ENCODE peak calls at places on chromosomes 6 and 20, in four cellular contexts. N, M, W and Z are unnamed samples.

GRCh38 chr6:38715016-38715809 is at the start of gene DNAH8:
- DNase-seq in N (no peak), M (no peak), W (no peak), Z (no peak)

GRCh38 chr6:81906709-81907204 is 154.3 kb upstream of the TENT5A start:
- DNase-seq in N (no peak), M (peak), W (no peak), Z (no peak)

GRCh38 chr6:66605971-66606370 is 898.9 kb upstream of the EYS start:
- DNase-seq in N (no peak), M (no peak), W (no peak), Z (no peak)

GRCh38 chr20:50735813-50736212 is 4.4 kb downstream of the PARD6B start:
- DNase-seq in N (no peak), M (no peak), W (peak), Z (no peak)

GRCh38 chr6:98944598-98945011 is 3.1 kb downstream of the FBXL4 start:
- DNase-seq in N (peak), M (no peak), W (peak), Z (peak)

GRCh38 chr6:105192707-105193465 is 13.1 kb upstream of the POPDC3 start:
- DNase-seq in N (no peak), M (no peak), W (no peak), Z (no peak)

GRCh38 chr6:148221580-148221979 is 121.1 kb upstream of the SASH1 start:
- DNase-seq in N (no peak), M (no peak), W (no peak), Z (no peak)

GRCh38 chr6:62371840-62372239 is 85.8 kb upstream of the KHDRBS2 start:
- DNase-seq in N (no peak), M (no peak), W (no peak), Z (no peak)

GRCh38 chr6:125114248-125114858 is 39.2 kb upstream of the TPD52L1 start:
- DNase-seq in N (peak), M (no peak), W (peak), Z (peak)

GRCh38 chr6:26485401-26485800 is 14.7 kb upstream of the BTN1A1 start:
- DNase-seq in N (no peak), M (no peak), W (no peak), Z (no peak)

GRCh38 chr6:19838442-19839236 is 1.5 kb downstream of the ID4 start:
- DNase-seq in N (no peak), M (no peak), W (peak), Z (peak)

GRCh38 chr6:130697661-130698535 is 129.3 kb upstream of the SMLR1 start:
- DNase-seq in N (peak), M (peak), W (peak), Z (peak)

GRCh38 chr6:111823831-111824607 is 49.2 kb downstream of the FYN start:
- DNase-seq in N (no peak), M (no peak), W (no peak), Z (peak)

GRCh38 chr6:16849280-16850210 is 88.3 kb upstream of the ATXN1 start:
- DNase-seq in N (no peak), M (no peak), W (peak), Z (peak)

GRCh38 chr20:45051497-45052060 is 49.3 kb downstream of the KCNS1 start:
- DNase-seq in N (no peak), M (peak), W (no peak), Z (no peak)

GRCh38 chr6:165910184-165910583 is 247.1 kb upstream of the PDE10A start:
- DNase-seq in N (no peak), M (no peak), W (no peak), Z (no peak)

GRCh38 chr6:75065524-75065923 is 140.3 kb downstream of the COL12A1 start:
- DNase-seq in N (no peak), M (no peak), W (peak), Z (no peak)

GRCh38 chr20:12965880-12966270 is 42.9 kb upstream of the SPTLC3 start:
- DNase-seq in N (no peak), M (no peak), W (no peak), Z (no peak)

GRCh38 chr6:39884696-39885095 is 49.6 kb downstream of the MOCS1 start:
- DNase-seq in N (no peak), M (no peak), W (no peak), Z (no peak)

GRCh38 chr6:21885532-21886089 is 292.1 kb downstream of the SOX4 start:
- DNase-seq in N (no peak), M (no peak), W (peak), Z (no peak)

GRCh38 chr6:80638222-80639055 is 532.0 kb downstream of the BCKDHB start:
- DNase-seq in N (no peak), M (peak), W (peak), Z (peak)

GRCh38 chr6:158374020-158374419 is 61.8 kb downstream of the TULP4 start:
- DNase-seq in N (no peak), M (no peak), W (no peak), Z (no peak)

GRCh38 chr6:158381214-158381613 is 68.9 kb downstream of the TULP4 start:
- DNase-seq in N (no peak), M (no peak), W (no peak), Z (no peak)

GRCh38 chr6:158379336-158379735 is 67.1 kb downstream of the TULP4 start:
- DNase-seq in N (no peak), M (no peak), W (no peak), Z (no peak)

GRCh38 chr6:158376650-158377081 is 64.4 kb downstream of the TULP4 start:
- DNase-seq in N (no peak), M (no peak), W (no peak), Z (no peak)

GRCh38 chr6:158377866-158378265 is 65.6 kb downstream of the TULP4 start:
- DNase-seq in N (no peak), M (no peak), W (no peak), Z (no peak)
- TF ChIP-seq KDM1A in N (no peak), M (no peak), W (no peak), Z (no peak)

DNA sequence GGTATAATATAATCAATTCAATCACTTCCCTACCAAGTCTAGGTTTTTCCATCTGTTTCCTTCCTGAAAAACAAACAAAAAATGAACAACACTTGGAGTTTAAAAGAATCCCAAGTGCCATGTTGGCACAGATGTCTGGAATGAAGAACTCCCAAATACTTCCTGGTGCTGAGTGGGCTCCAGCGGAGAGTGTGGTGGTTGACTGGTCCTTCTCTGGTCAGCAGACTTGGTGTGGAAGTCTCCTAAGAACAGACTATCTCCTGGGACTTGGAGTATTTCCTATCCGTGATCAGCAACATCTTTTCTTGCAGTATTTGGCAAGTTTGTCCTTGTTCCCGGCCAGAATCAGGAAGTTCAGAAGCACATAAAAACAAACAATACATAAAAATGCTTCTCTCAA is 154.2 kb downstream of the MTFR2 start:
- DNase-seq in N (no peak), M (no peak), W (no peak), Z (no peak)
- TF ChIP-seq POLR2AphosphoS2 in N (no peak), M (no peak), W (no peak), Z (no peak)

DNA sequence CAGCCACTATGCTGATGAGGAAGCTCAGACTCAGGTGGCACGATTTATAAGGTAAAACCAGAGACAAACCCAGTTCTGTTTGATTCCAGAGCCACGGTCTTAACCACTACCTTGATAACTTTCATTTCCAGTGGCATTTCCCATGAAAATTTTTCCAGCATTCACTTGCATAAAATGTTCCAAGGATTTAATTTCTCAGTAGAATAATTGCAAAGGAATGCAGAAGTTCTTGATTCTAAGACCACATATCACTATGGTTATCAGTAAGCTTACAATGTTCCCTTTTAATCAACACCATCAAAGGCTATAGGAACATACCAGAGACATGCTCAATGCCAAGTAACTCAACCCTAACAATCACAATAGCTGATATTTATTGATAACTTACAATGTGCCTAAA is 306.0 kb upstream of the HS3ST5 start:
- DNase-seq in N (no peak), M (no peak), W (no peak), Z (no peak)
- TF ChIP-seq KDM1A in N (no peak), M (no peak), W (no peak), Z (no peak)

DNA sequence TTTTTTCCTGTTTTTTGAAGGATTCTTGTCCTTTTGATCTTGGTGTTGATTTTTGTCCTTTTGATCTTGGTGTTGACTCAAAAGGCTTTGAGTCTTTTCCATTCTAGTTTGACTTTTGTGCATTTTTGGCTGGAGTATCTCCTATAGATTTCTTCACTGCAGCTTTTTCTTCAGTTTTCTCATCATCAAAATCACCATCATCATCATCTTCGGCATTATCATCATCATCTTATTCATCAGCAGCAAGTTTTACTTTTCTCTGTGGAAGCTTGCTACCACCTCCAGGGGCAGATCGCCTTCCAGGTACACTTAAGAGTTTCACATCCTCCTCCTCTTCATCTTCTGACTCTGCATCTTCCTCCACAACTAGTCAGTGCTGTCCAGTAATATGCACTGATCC is 56.5 kb upstream of the MCHR2 start:
- DNase-seq in N (no peak), M (no peak), W (no peak), Z (no peak)
- TF ChIP-seq POLR2AphosphoS2 in N (no peak), M (no peak), W (no peak), Z (no peak)